ENCODE peak calls at places on chromosomes 1 and 21, in six cellular contexts. K is stimulated activated CD4-positive, alpha-beta T cell treated with anti-CD3 and anti-CD28 coated beads, Interleukin-1b, Interleukin-23, amount 100 ng/mL, for 4 hours; Y is T-helper 2 cell; B is foreskin fibroblast; Q is M059J; P is kidney. L is an unnamed sample.

GRCh38 chr1:19000065-19000464 is 43.6 kb upstream of the IFFO2 start:
- DNase-seq in K (no peak), Y (no peak), B (no peak), Q (no peak), P (no peak), L (peak)

GRCh38 chr1:59329412-59330053 is 32.6 kb downstream of the FGGY start:
- DNase-seq in K (no peak), Y (no peak), B (no peak), Q (no peak), P (no peak), L (no peak)

GRCh38 chr1:15096293-15096692 is 57.3 kb upstream of the TMEM51 start:
- DNase-seq in K (no peak), Y (no peak), B (no peak), Q (no peak), P (no peak), L (no peak)

GRCh38 chr21:45887121-45887611 is 94.4 kb upstream of the COL6A1 start:
- DNase-seq in K (no peak), Y (no peak), B (peak), Q (peak), P (peak), L (peak)

GRCh38 chr1:25037174-25038074 is 107.3 kb upstream of the RUNX3 start:
- DNase-seq in K (peak), Y (no peak), B (no peak), Q (peak), P (peak), L (peak)

GRCh38 chr1:53380296-53380695 is 52.4 kb upstream of the LRP8 start:
- DNase-seq in K (no peak), Y (no peak), B (no peak), Q (no peak), P (peak), L (no peak)

GRCh38 chr1:49556676-49557234 is 467.0 kb downstream of the AGBL4 start:
- DNase-seq in K (no peak), Y (no peak), B (no peak), Q (no peak), P (peak), L (no peak)

GRCh38 chr21:45440736-45441350 is 35.9 kb downstream of the COL18A1 start:
- DNase-seq in K (no peak), Y (no peak), B (no peak), Q (no peak), P (peak), L (no peak)

GRCh38 chr1:199273837-199274379 is 635.1 kb downstream of the PTPRC start:
- DNase-seq in K (no peak), Y (no peak), B (peak), Q (peak), P (peak), L (peak)

GRCh38 chr1:93180723-93181613 is at the start of gene CCDC18:
- DNase-seq in K (no peak), Y (peak), B (no peak), Q (peak), P (no peak), L (peak)

GRCh38 chr1:205144751-205145150 is 23.0 kb upstream of the RBBP5 start:
- DNase-seq in K (no peak), Y (no peak), B (peak), Q (peak), P (no peak), L (peak)

GRCh38 chr1:150906329-150906728 is 19.4 kb downstream of the CTXND2 start:
- DNase-seq in K (no peak), Y (no peak), B (no peak), Q (no peak), P (no peak), L (no peak)

GRCh38 chr1:230123280-230124186 is 56.5 kb downstream of the GALNT2 start:
- DNase-seq in K (no peak), Y (no peak), B (no peak), Q (peak), P (no peak), L (peak)

GRCh38 chr21:14850394-14850793 is 214.4 kb downstream of the NRIP1 start:
- DNase-seq in K (no peak), Y (no peak), B (no peak), Q (no peak), P (no peak), L (no peak)

GRCh38 chr1:9909222-9910046 is 635 bp downstream of the CTNNBIP1 start:
- DNase-seq in K (peak), Y (no peak), B (no peak), Q (no peak), P (peak), L (peak)

GRCh38 chr21:33644383-33645074 is 2.2 kb downstream of the ITSN1 start:
- DNase-seq in K (no peak), Y (no peak), B (peak), Q (no peak), P (no peak), L (no peak)

GRCh38 chr1:220409751-220410370 is 118.1 kb upstream of the MARK1 start:
- DNase-seq in K (no peak), Y (no peak), B (no peak), Q (no peak), P (no peak), L (no peak)

GRCh38 chr1:26046313-26047031 is 554 bp upstream of the SLC30A2 start:
- DNase-seq in K (no peak), Y (no peak), B (no peak), Q (no peak), P (no peak), L (no peak)

GRCh38 chr1:192756314-192756713 is 52.5 kb upstream of the RGS2 start:
- DNase-seq in K (no peak), Y (no peak), B (no peak), Q (no peak), P (no peak), L (no peak)

GRCh38 chr21:33268736-33269441 is 2.7 kb downstream of the IL10RB start:
- DNase-seq in K (peak), Y (no peak), B (no peak), Q (no peak), P (peak), L (no peak)

GRCh38 chr1:20353836-20354235 is 63.2 kb downstream of the VWA5B1 start:
- DNase-seq in K (no peak), Y (no peak), B (no peak), Q (no peak), P (peak), L (no peak)

GRCh38 chr1:108109295-108109973 is 90.7 kb downstream of the SLC25A24 start:
- DNase-seq in K (no peak), Y (no peak), B (no peak), Q (no peak), P (no peak), L (no peak)

GRCh38 chr1:22619808-22620207 is 16.6 kb upstream of the C1QA start:
- DNase-seq in K (no peak), Y (no peak), B (no peak), Q (no peak), P (no peak), L (no peak)

GRCh38 chr21:33007747-33008146 is 18.0 kb upstream of the OLIG2 start:
- DNase-seq in K (no peak), Y (no peak), B (no peak), Q (no peak), P (no peak), L (no peak)

GRCh38 chr1:90204780-90205179 is 209.9 kb downstream of the ZNF326 start:
- DNase-seq in K (no peak), Y (no peak), B (no peak), Q (no peak), P (no peak), L (no peak)

GRCh38 chr1:221039616-221040015 is 160.4 kb downstream of the HLX start:
- DNase-seq in K (no peak), Y (no peak), B (peak), Q (peak), P (no peak), L (peak)

GRCh38 chr1:153677718-153678518 is 570 bp upstream of the NPR1 start:
- DNase-seq in K (no peak), Y (no peak), B (no peak), Q (peak), P (peak), L (peak)

GRCh38 chr1:183164963-183165362 is 21.1 kb upstream of the LAMC2 start:
- DNase-seq in K (no peak), Y (no peak), B (no peak), Q (peak), P (peak), L (no peak)

GRCh38 chr21:45320991-45321656 is 33.4 kb upstream of the POFUT2 start:
- DNase-seq in K (no peak), Y (no peak), B (no peak), Q (peak), P (no peak), L (no peak)

GRCh38 chr21:43703068-43703880 is 15.7 kb upstream of the PDXK start:
- DNase-seq in K (no peak), Y (no peak), B (peak), Q (peak), P (peak), L (peak)

GRCh38 chr1:203284411-203285208 is 20.7 kb upstream of the BTG2 start:
- DNase-seq in K (no peak), Y (no peak), B (no peak), Q (no peak), P (no peak), L (no peak)

GRCh38 chr1:77540501-77541161 is 141.8 kb downstream of the ZZZ3 start:
- DNase-seq in K (no peak), Y (no peak), B (no peak), Q (peak), P (no peak), L (peak)

GRCh38 chr1:184075040-184076029 is 23.8 kb downstream of the TSEN15 start:
- DNase-seq in K (no peak), Y (no peak), B (peak), Q (peak), P (no peak), L (peak)

GRCh38 chr1:64484651-64485050 is 14.7 kb downstream of the CACHD1 start:
- DNase-seq in K (no peak), Y (no peak), B (no peak), Q (peak), P (no peak), L (no peak)

GRCh38 chr1:41413748-41414281 is 52.6 kb downstream of the FOXO6 start:
- DNase-seq in K (no peak), Y (no peak), B (no peak), Q (no peak), P (peak), L (no peak)

GRCh38 chr1:46364612-46365011 is 24.0 kb downstream of the NSUN4 start:
- DNase-seq in K (no peak), Y (no peak), B (peak), Q (no peak), P (no peak), L (peak)

GRCh38 chr1:234725177-234726132 is 115.5 kb upstream of the IRF2BP2 start:
- DNase-seq in K (no peak), Y (no peak), B (no peak), Q (peak), P (peak), L (peak)

GRCh38 chr1:5552787-5553484 is 439.3 kb downstream of the NPHP4 start:
- DNase-seq in K (no peak), Y (no peak), B (no peak), Q (no peak), P (no peak), L (no peak)

GRCh38 chr1:200588698-200589097 is 31.9 kb downstream of the KIF14 start:
- DNase-seq in K (no peak), Y (no peak), B (no peak), Q (no peak), P (no peak), L (no peak)